ENCODE peak calls at places on chromosome 14, in four cellular contexts. E, V, S and H are unnamed samples.

GRCh38 chr14:77025744-77026165 is 2.8 kb downstream of the IRF2BPL start:
- DNase-seq in E (no peak), V (no peak), S (no peak), H (peak)

GRCh38 chr14:91996951-91997371 is 42.9 kb downstream of the TRIP11 start:
- DNase-seq in E (peak), V (peak), S (peak), H (no peak)

GRCh38 chr14:76773188-76773885 is 12.1 kb downstream of the VASH1 start:
- DNase-seq in E (peak), V (peak), S (no peak), H (peak)

GRCh38 chr14:54856152-54856551 is 46.5 kb downstream of the GCH1 start:
- DNase-seq in E (no peak), V (no peak), S (no peak), H (no peak)

GRCh38 chr14:102223682-102224081 is 81.3 kb downstream of the MOK start:
- DNase-seq in E (no peak), V (no peak), S (no peak), H (no peak)

GRCh38 chr14:104516906-104517305 is 62.7 kb upstream of the C14orf180 start:
- DNase-seq in E (no peak), V (no peak), S (no peak), H (no peak)

GRCh38 chr14:70658899-70659298 is 17.2 kb downstream of the TTC9 start:
- DNase-seq in E (no peak), V (no peak), S (no peak), H (no peak)

GRCh38 chr14:54253195-54253947 is 143.4 kb upstream of the CDKN3 start:
- DNase-seq in E (peak), V (peak), S (no peak), H (no peak)

GRCh38 chr14:104150201-104151027 is 12.0 kb downstream of the KIF26A start:
- DNase-seq in E (no peak), V (peak), S (no peak), H (peak)

GRCh38 chr14:89085154-89086059 is 261.0 kb downstream of the TTC8 start:
- DNase-seq in E (no peak), V (no peak), S (no peak), H (no peak)

GRCh38 chr14:51981218-51981854 is 8.0 kb upstream of the RTRAF start:
- DNase-seq in E (no peak), V (no peak), S (no peak), H (no peak)

GRCh38 chr14:104339829-104340228 is 201.4 kb downstream of the KIF26A start:
- DNase-seq in E (no peak), V (no peak), S (no peak), H (no peak)

GRCh38 chr14:26404927-26405326 is 192.9 kb downstream of the NOVA1 start:
- DNase-seq in E (no peak), V (no peak), S (no peak), H (no peak)

GRCh38 chr14:54836231-54836630 is 66.4 kb downstream of the GCH1 start:
- DNase-seq in E (no peak), V (no peak), S (no peak), H (no peak)

GRCh38 chr14:61388173-61388975 is 67.0 kb downstream of the PRKCH start:
- DNase-seq in E (no peak), V (no peak), S (no peak), H (no peak)

GRCh38 chr14:102805454-102805891 is 28.2 kb downstream of the TRAF3 start:
- DNase-seq in E (no peak), V (peak), S (peak), H (no peak)

GRCh38 chr14:90239139-90239538 is 17.2 kb upstream of the PSMC1 start:
- DNase-seq in E (no peak), V (no peak), S (no peak), H (no peak)

GRCh38 chr14:42911642-42912041 is 1305.0 kb downstream of the LRFN5 start:
- DNase-seq in E (no peak), V (no peak), S (no peak), H (no peak)

GRCh38 chr14:64680013-64680674 is 24.1 kb upstream of the PLEKHG3 start:
- DNase-seq in E (no peak), V (no peak), S (no peak), H (no peak)

GRCh38 chr14:42664185-42664584 is 1057.5 kb downstream of the LRFN5 start:
- DNase-seq in E (no peak), V (no peak), S (no peak), H (no peak)

GRCh38 chr14:35482994-35483515 is 50.9 kb upstream of the INSM2 start:
- DNase-seq in E (no peak), V (no peak), S (no peak), H (no peak)

GRCh38 chr14:65373671-65374039 is 38.9 kb upstream of the FUT8 start:
- DNase-seq in E (no peak), V (no peak), S (no peak), H (no peak)

GRCh38 chr14:80325688-80326087 is 114.4 kb upstream of the DIO2 start:
- DNase-seq in E (no peak), V (no peak), S (no peak), H (no peak)

GRCh38 chr14:105250986-105251385 is 2.7 kb downstream of the BTBD6 start:
- DNase-seq in E (no peak), V (no peak), S (no peak), H (no peak)

GRCh38 chr14:39880106-39880695 is 448.0 kb upstream of the FBXO33 start:
- DNase-seq in E (no peak), V (no peak), S (no peak), H (no peak)

GRCh38 chr14:38040411-38040810 is 167.3 kb upstream of the SSTR1 start:
- DNase-seq in E (no peak), V (no peak), S (no peak), H (no peak)

GRCh38 chr14:77018785-77019184 is 9.7 kb downstream of the IRF2BPL start:
- DNase-seq in E (no peak), V (no peak), S (no peak), H (no peak)

GRCh38 chr14:35398095-35398584 is 6.4 kb downstream of the NFKBIA start:
- DNase-seq in E (no peak), V (no peak), S (no peak), H (no peak)

GRCh38 chr14:76870146-76870545 is 43.9 kb downstream of the LRRC74A start:
- DNase-seq in E (peak), V (no peak), S (no peak), H (no peak)

GRCh38 chr14:60485600-60486251 is at the start of gene C14orf39:
- DNase-seq in E (no peak), V (no peak), S (no peak), H (peak)

GRCh38 chr14:65791551-65791981 is 379.0 kb downstream of the FUT8 start:
- DNase-seq in E (no peak), V (peak), S (no peak), H (no peak)

GRCh38 chr14:76946753-76947077 is 81.8 kb downstream of the IRF2BPL start:
- DNase-seq in E (no peak), V (no peak), S (no peak), H (no peak)

GRCh38 chr14:92515510-92516343 is 2.1 kb downstream of the RIN3 start:
- DNase-seq in E (no peak), V (no peak), S (no peak), H (no peak)

DNA sequence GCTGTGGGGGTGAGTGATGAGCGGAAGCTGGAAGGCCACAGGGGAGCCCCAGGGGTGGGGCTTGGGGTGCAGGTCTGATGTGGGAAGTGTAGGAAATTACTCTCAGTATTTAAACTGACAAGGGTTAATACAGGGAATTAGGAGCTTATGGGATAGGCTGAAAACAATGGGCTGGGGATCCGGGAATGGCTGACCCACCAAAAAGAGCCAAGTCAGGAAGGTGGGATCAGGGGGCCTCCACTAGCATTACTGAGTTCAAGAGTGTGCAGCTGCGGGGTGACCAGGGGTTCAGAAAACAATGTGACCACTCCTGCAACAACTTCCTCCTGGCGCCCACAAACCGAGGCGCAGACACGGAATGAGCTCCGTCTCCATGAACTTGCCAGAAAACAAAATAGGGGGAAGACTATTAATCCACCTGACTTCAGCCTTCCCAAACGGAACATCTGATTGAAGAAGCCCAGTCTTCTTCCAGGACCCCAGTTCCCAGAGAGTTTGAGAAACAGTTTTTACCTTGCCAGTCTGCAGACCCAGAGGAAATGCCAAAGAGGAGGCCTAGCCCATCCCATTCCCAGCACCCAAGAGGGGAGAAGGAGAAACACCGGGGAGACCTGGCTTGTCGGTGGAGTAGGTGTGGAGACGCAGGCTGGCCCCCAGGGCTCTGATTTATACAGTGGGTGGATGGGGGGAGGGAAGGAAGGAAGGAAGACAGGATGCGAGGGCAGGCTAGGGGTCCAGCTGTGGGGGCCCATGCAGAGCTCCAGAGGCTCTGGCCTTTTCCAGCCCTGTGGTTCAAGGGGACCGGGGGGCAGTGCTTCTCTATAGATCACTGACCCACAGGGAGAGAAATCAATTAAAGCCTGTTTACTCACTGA is 16.5 kb upstream of the YY1 start:
- DNase-seq in E (no peak), V (no peak), S (no peak), H (peak)
- H3K4me3 ChIP-seq in E (no peak), V (no peak), S (peak), H (peak)

GRCh38 chr14:24246765-24247212 is 4.4 kb upstream of the TINF2 start:
- DNase-seq in E (no peak), V (no peak), S (peak), H (no peak)

GRCh38 chr14:24238527-24239037 is 3.8 kb downstream of the TINF2 start:
- DNase-seq in E (no peak), V (no peak), S (no peak), H (no peak)

GRCh38 chr14:24240110-24240918 is 2.1 kb downstream of the TINF2 start:
- DNase-seq in E (no peak), V (no peak), S (no peak), H (no peak)

GRCh38 chr14:24241829-24242443 is 487 bp downstream of the TINF2 start:
- DNase-seq in E (peak), V (peak), S (peak), H (peak)

GRCh38 chr14:24243336-24243836 is 963 bp upstream of the TINF2 start:
- DNase-seq in E (no peak), V (no peak), S (peak), H (no peak)
- H3K4me3 ChIP-seq in E (peak), V (peak), S (peak), H (peak)

GRCh38 chr14:50859296-50859624 is 12.6 kb upstream of the ABHD12B start:
- DNase-seq in E (no peak), V (no peak), S (no peak), H (no peak)
- H3K4me3 ChIP-seq in E (peak), V (peak), S (peak), H (peak)

DNA sequence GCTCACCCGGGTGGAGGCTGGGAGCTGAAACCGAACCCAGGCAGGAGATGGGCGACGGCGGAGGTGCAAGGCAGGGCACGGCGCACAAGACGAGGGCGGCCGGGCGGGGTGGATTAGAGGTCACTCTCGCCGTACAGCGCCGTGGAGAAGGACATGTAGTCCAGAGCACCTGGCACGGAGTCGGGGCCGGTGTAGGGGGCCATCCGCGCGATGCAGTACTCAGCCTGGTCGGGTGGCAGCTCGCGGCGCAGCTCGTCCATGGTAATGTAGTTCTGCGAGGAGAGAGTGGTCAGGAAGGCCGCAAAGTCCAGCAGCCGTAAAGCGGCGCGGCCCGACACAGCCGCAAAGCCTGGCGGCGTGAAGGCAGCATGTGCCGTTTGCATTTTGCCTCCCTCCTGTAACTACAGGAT is 81.9 kb upstream of the ZFP36L1 start:
- DNase-seq in E (no peak), V (no peak), S (no peak), H (no peak)
- H3K4me3 ChIP-seq in E (no peak), V (no peak), S (no peak), H (peak)

DNA sequence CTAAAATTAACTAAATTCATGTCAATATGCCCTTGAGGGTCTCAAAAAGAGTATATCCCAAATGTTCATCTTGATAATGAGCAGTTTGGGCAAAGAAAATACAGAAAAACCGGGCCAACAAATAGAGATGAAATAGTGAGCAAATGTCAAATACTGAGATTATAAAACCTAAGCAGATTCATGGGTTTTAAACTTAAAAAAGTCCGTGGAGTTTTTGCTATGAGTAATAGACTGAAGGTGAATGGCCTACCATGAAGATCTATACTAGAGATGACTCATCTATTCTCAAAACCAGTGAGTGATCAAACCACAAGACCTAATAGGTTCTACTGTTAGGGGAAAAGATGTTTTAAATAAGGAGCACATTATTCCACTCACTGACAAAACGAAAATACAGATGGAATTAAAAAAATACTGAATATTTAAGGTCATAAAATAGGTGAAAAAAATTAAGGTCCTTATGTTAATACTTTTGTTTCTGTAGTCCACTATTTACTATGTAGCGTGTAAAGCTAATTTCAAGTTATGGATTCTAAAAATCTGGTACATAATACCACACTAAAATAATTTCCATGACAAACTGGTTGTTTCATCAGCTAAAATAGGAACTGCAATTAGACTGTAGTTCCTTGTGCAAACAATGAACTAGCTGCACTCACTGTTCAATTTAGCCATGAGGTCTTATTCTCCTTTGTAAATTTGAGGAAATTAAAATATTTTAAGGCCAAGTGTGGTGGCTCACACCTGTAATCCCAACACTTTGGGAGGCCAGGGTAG is 5.0 kb downstream of the HNRNPC start:
- DNase-seq in E (no peak), V (peak), S (peak), H (no peak)
- H3K4me3 ChIP-seq in E (peak), V (peak), S (peak), H (no peak)